ENCODE peak calls at places on chromosomes 6 and 20, in nine cellular contexts. W is heart right ventricle, B is globus pallidus, X is osteoblast, L is H9, S is DMS153, P is mammary epithelial cell, R is Kasumi-1, F is NCI-H1105. Y is an unnamed sample.

GRCh38 chr20:14817121-14817520 is 479.7 kb upstream of the FLRT3 start:
- DNase-seq in W (no peak), B (no peak), X (no peak), L (no peak), S (no peak), P (no peak), R (no peak), F (no peak), Y (no peak)

GRCh38 chr6:160300076-160300695 is 41.6 kb upstream of the SLC22A2 start:
- DNase-seq in W (no peak), B (no peak), X (no peak), L (no peak), S (no peak), P (peak), R (no peak), F (no peak), Y (no peak)

GRCh38 chr20:21125072-21125848 is 622 bp upstream of the KIZ start:
- DNase-seq in W (peak), B (peak), X (peak), L (no peak), S (peak), P (peak), R (peak), F (peak), Y (peak)

GRCh38 chr6:54085526-54085925 is 25.7 kb upstream of the MLIP start:
- DNase-seq in W (peak), B (peak), X (no peak), L (no peak), S (no peak), P (no peak), R (no peak), F (no peak), Y (no peak)

GRCh38 chr6:40362859-40363258 is 224.3 kb downstream of the LRFN2 start:
- DNase-seq in W (no peak), B (no peak), X (no peak), L (no peak), S (no peak), P (no peak), R (no peak), F (no peak), Y (no peak)

GRCh38 chr6:163248051-163248450 is 166.5 kb upstream of the QKI start:
- DNase-seq in W (no peak), B (peak), X (no peak), L (no peak), S (no peak), P (no peak), R (no peak), F (no peak), Y (no peak)

GRCh38 chr6:35911871-35912653 is 8.8 kb downstream of the SRPK1 start:
- DNase-seq in W (no peak), B (no peak), X (peak), L (no peak), S (no peak), P (no peak), R (no peak), F (no peak), Y (peak)

GRCh38 chr6:158322724-158323560 is 10.7 kb downstream of the TULP4 start:
- DNase-seq in W (no peak), B (no peak), X (no peak), L (no peak), S (no peak), P (peak), R (no peak), F (no peak), Y (peak)

GRCh38 chr20:8424010-8424409 is 291.9 kb downstream of the PLCB1 start:
- DNase-seq in W (no peak), B (no peak), X (no peak), L (no peak), S (no peak), P (no peak), R (no peak), F (no peak), Y (no peak)

GRCh38 chr20:35307666-35308653 is 15.7 kb upstream of the FAM83C start:
- DNase-seq in W (peak), B (peak), X (peak), L (no peak), S (peak), P (peak), R (no peak), F (peak), Y (peak)

GRCh38 chr6:24721461-24722215 is 2.7 kb upstream of the C6orf62 start:
- DNase-seq in W (peak), B (no peak), X (peak), L (no peak), S (peak), P (no peak), R (no peak), F (peak), Y (no peak)

GRCh38 chr20:58986968-58987517 is 6.0 kb downstream of the NELFCD start:
- DNase-seq in W (no peak), B (no peak), X (no peak), L (no peak), S (no peak), P (no peak), R (no peak), F (no peak), Y (no peak)

GRCh38 chr6:27743787-27744186 is 168.4 kb downstream of the OR2B2 start:
- DNase-seq in W (no peak), B (no peak), X (no peak), L (peak), S (no peak), P (no peak), R (no peak), F (no peak), Y (no peak)

GRCh38 chr6:37256692-37257319 is 766 bp upstream of the TBC1D22B start:
- DNase-seq in W (no peak), B (no peak), X (no peak), L (no peak), S (no peak), P (peak), R (no peak), F (no peak), Y (peak)

GRCh38 chr20:51137461-51137860 is 114.6 kb upstream of the KCNG1 start:
- DNase-seq in W (no peak), B (no peak), X (no peak), L (no peak), S (no peak), P (no peak), R (no peak), F (no peak), Y (no peak)

GRCh38 chr20:50317644-50318043 is 127.0 kb downstream of the CEBPB start:
- DNase-seq in W (no peak), B (no peak), X (peak), L (no peak), S (peak), P (no peak), R (no peak), F (peak), Y (no peak)

GRCh38 chr6:55490871-55491270 is 88.1 kb downstream of the HMGCLL1 start:
- DNase-seq in W (no peak), B (no peak), X (no peak), L (no peak), S (no peak), P (no peak), R (no peak), F (no peak), Y (no peak)

GRCh38 chr20:35263609-35264223 is 14.2 kb downstream of the MMP24OS start:
- DNase-seq in W (no peak), B (no peak), X (peak), L (no peak), S (no peak), P (no peak), R (no peak), F (no peak), Y (peak)

GRCh38 chr6:150373260-150373701 is 4.5 kb downstream of the IYD start:
- DNase-seq in W (no peak), B (no peak), X (peak), L (no peak), S (no peak), P (peak), R (no peak), F (no peak), Y (peak)

GRCh38 chr6:148997863-148998262 is 251.0 kb downstream of the UST start:
- DNase-seq in W (no peak), B (no peak), X (no peak), L (no peak), S (no peak), P (no peak), R (no peak), F (no peak), Y (no peak)

GRCh38 chr20:17315491-17316231 is 88.8 kb downstream of the PCSK2 start:
- DNase-seq in W (no peak), B (no peak), X (no peak), L (peak), S (no peak), P (no peak), R (no peak), F (no peak), Y (no peak)

GRCh38 chr6:31797607-31798006 is 2.1 kb upstream of the VARS1 start:
- DNase-seq in W (no peak), B (no peak), X (no peak), L (no peak), S (no peak), P (no peak), R (no peak), F (no peak), Y (no peak)

GRCh38 chr6:40809627-40810026 is 222.5 kb upstream of the LRFN2 start:
- DNase-seq in W (no peak), B (no peak), X (no peak), L (no peak), S (no peak), P (no peak), R (no peak), F (no peak), Y (no peak)

GRCh38 chr6:44012078-44012493 is 115.2 kb downstream of the MRPL14 start:
- DNase-seq in W (no peak), B (no peak), X (peak), L (no peak), S (no peak), P (peak), R (peak), F (no peak), Y (peak)

GRCh38 chr6:127475823-127476176 is 16.6 kb upstream of the KIAA0408 start:
- DNase-seq in W (no peak), B (no peak), X (no peak), L (peak), S (no peak), P (no peak), R (no peak), F (no peak), Y (no peak)